ENCODE peak calls at places on chromosomes 13 and 19, in ten cellular contexts. One of them, this sample, is unnamed.

GRCh38 chr19:917323-918151 is at the start of gene KISS1R:
- DNase-seq in stimulated activated CD4-positive, alpha-beta T cell treated with anti-CD3 and anti-CD28 coated beads, Interleukin-4, amount 100 ng/mL, for 24 hours: peak
- DNase-seq in AG04449: no peak
- DNase-seq in brain microvascular endothelial cell: no peak
- DNase-seq in stimulated activated CD8-positive, alpha-beta memory T cell treated with anti-CD3 and anti-CD28 coated beads, Interleukin-7, amount 100 ng/mL, for 1 hour: no peak
- DNase-seq in T-helper 9 cell: no peak
- DNase-seq in cerebellar nuclear complex: no peak
- DNase-seq in Jurkat, Clone E6-1: no peak
- DNase-seq in RPMI7951: no peak
- DNase-seq in EH: peak
- DNase-seq in this sample: no peak

GRCh38 chr19:2740314-2740656 is 468 bp upstream of the SLC39A3 start:
- DNase-seq in stimulated activated CD4-positive, alpha-beta T cell treated with anti-CD3 and anti-CD28 coated beads, Interleukin-4, amount 100 ng/mL, for 24 hours: no peak
- DNase-seq in AG04449: no peak
- DNase-seq in brain microvascular endothelial cell: no peak
- DNase-seq in stimulated activated CD8-positive, alpha-beta memory T cell treated with anti-CD3 and anti-CD28 coated beads, Interleukin-7, amount 100 ng/mL, for 1 hour: no peak
- DNase-seq in T-helper 9 cell: no peak
- DNase-seq in cerebellar nuclear complex: no peak
- DNase-seq in Jurkat, Clone E6-1: peak
- DNase-seq in RPMI7951: no peak
- DNase-seq in EH: no peak
- DNase-seq in this sample: no peak

GRCh38 chr19:3481241-3482090 is 1.1 kb upstream of the SMIM24 start:
- DNase-seq in stimulated activated CD4-positive, alpha-beta T cell treated with anti-CD3 and anti-CD28 coated beads, Interleukin-4, amount 100 ng/mL, for 24 hours: no peak
- DNase-seq in AG04449: no peak
- DNase-seq in brain microvascular endothelial cell: no peak
- DNase-seq in stimulated activated CD8-positive, alpha-beta memory T cell treated with anti-CD3 and anti-CD28 coated beads, Interleukin-7, amount 100 ng/mL, for 1 hour: no peak
- DNase-seq in T-helper 9 cell: no peak
- DNase-seq in cerebellar nuclear complex: no peak
- DNase-seq in Jurkat, Clone E6-1: no peak
- DNase-seq in RPMI7951: no peak
- DNase-seq in EH: no peak
- DNase-seq in this sample: no peak

GRCh38 chr19:50030225-50030624 is 4.4 kb downstream of the ZNF473 start:
- DNase-seq in stimulated activated CD4-positive, alpha-beta T cell treated with anti-CD3 and anti-CD28 coated beads, Interleukin-4, amount 100 ng/mL, for 24 hours: no peak
- DNase-seq in AG04449: no peak
- DNase-seq in brain microvascular endothelial cell: no peak
- DNase-seq in stimulated activated CD8-positive, alpha-beta memory T cell treated with anti-CD3 and anti-CD28 coated beads, Interleukin-7, amount 100 ng/mL, for 1 hour: no peak
- DNase-seq in T-helper 9 cell: no peak
- DNase-seq in cerebellar nuclear complex: no peak
- DNase-seq in Jurkat, Clone E6-1: no peak
- DNase-seq in RPMI7951: no peak
- DNase-seq in EH: no peak
- DNase-seq in this sample: no peak

GRCh38 chr19:16893686-16893990 is 4.8 kb downstream of the F2RL3 start:
- DNase-seq in stimulated activated CD4-positive, alpha-beta T cell treated with anti-CD3 and anti-CD28 coated beads, Interleukin-4, amount 100 ng/mL, for 24 hours: no peak
- DNase-seq in AG04449: no peak
- DNase-seq in brain microvascular endothelial cell: no peak
- DNase-seq in stimulated activated CD8-positive, alpha-beta memory T cell treated with anti-CD3 and anti-CD28 coated beads, Interleukin-7, amount 100 ng/mL, for 1 hour: no peak
- DNase-seq in T-helper 9 cell: no peak
- DNase-seq in cerebellar nuclear complex: no peak
- DNase-seq in Jurkat, Clone E6-1: peak
- DNase-seq in RPMI7951: no peak
- DNase-seq in EH: no peak
- DNase-seq in this sample: no peak

GRCh38 chr13:112519517-112520060 is 68.4 kb downstream of the TUBGCP3 start:
- DNase-seq in stimulated activated CD4-positive, alpha-beta T cell treated with anti-CD3 and anti-CD28 coated beads, Interleukin-4, amount 100 ng/mL, for 24 hours: no peak
- DNase-seq in AG04449: no peak
- DNase-seq in brain microvascular endothelial cell: no peak
- DNase-seq in stimulated activated CD8-positive, alpha-beta memory T cell treated with anti-CD3 and anti-CD28 coated beads, Interleukin-7, amount 100 ng/mL, for 1 hour: no peak
- DNase-seq in T-helper 9 cell: no peak
- DNase-seq in cerebellar nuclear complex: no peak
- DNase-seq in Jurkat, Clone E6-1: no peak
- DNase-seq in RPMI7951: no peak
- DNase-seq in EH: no peak
- DNase-seq in this sample: no peak

GRCh38 chr19:41657157-41657556 is 30.3 kb upstream of the CEACAM4 start:
- DNase-seq in stimulated activated CD4-positive, alpha-beta T cell treated with anti-CD3 and anti-CD28 coated beads, Interleukin-4, amount 100 ng/mL, for 24 hours: no peak
- DNase-seq in AG04449: no peak
- DNase-seq in brain microvascular endothelial cell: no peak
- DNase-seq in stimulated activated CD8-positive, alpha-beta memory T cell treated with anti-CD3 and anti-CD28 coated beads, Interleukin-7, amount 100 ng/mL, for 1 hour: no peak
- DNase-seq in T-helper 9 cell: peak
- DNase-seq in cerebellar nuclear complex: no peak
- DNase-seq in Jurkat, Clone E6-1: peak
- DNase-seq in RPMI7951: no peak
- DNase-seq in EH: no peak
- DNase-seq in this sample: no peak

GRCh38 chr13:23637813-23638212 is 67.6 kb downstream of the TNFRSF19 start:
- DNase-seq in stimulated activated CD4-positive, alpha-beta T cell treated with anti-CD3 and anti-CD28 coated beads, Interleukin-4, amount 100 ng/mL, for 24 hours: no peak
- DNase-seq in AG04449: no peak
- DNase-seq in brain microvascular endothelial cell: no peak
- DNase-seq in stimulated activated CD8-positive, alpha-beta memory T cell treated with anti-CD3 and anti-CD28 coated beads, Interleukin-7, amount 100 ng/mL, for 1 hour: no peak
- DNase-seq in T-helper 9 cell: no peak
- DNase-seq in cerebellar nuclear complex: no peak
- DNase-seq in Jurkat, Clone E6-1: no peak
- DNase-seq in RPMI7951: peak
- DNase-seq in EH: no peak
- DNase-seq in this sample: no peak

GRCh38 chr19:4058696-4059492 is 7.8 kb downstream of the ZBTB7A start:
- DNase-seq in stimulated activated CD4-positive, alpha-beta T cell treated with anti-CD3 and anti-CD28 coated beads, Interleukin-4, amount 100 ng/mL, for 24 hours: no peak
- DNase-seq in AG04449: no peak
- DNase-seq in brain microvascular endothelial cell: no peak
- DNase-seq in stimulated activated CD8-positive, alpha-beta memory T cell treated with anti-CD3 and anti-CD28 coated beads, Interleukin-7, amount 100 ng/mL, for 1 hour: no peak
- DNase-seq in T-helper 9 cell: no peak
- DNase-seq in cerebellar nuclear complex: no peak
- DNase-seq in Jurkat, Clone E6-1: no peak
- DNase-seq in RPMI7951: peak
- DNase-seq in EH: no peak
- DNase-seq in this sample: no peak

This sample was measured in Panc1.